ENCODE peak calls at places on chromosome 12, in five cellular contexts. One of them, this sample, is unnamed.

GRCh38 chr12:103169-103981 is 36.8 kb downstream of the IQSEC3 start:
- DNase-seq in endodermal cell: peak; percentile 92
- DNase-seq in GM23338: peak; percentile 90
- DNase-seq in H1: peak; percentile 61
- DNase-seq in PC-9: no peak
- DNase-seq in this sample: no peak

GRCh38 chr12:131564843-131565242 is 146.0 kb upstream of the SFSWAP start:
- DNase-seq in endodermal cell: no peak
- DNase-seq in GM23338: no peak
- DNase-seq in H1: no peak
- DNase-seq in PC-9: no peak
- DNase-seq in this sample: no peak

GRCh38 chr12:581746-582145 is 81.5 kb downstream of the NINJ2 start:
- DNase-seq in endodermal cell: no peak
- DNase-seq in GM23338: no peak
- DNase-seq in H1: no peak
- DNase-seq in PC-9: no peak
- DNase-seq in this sample: no peak

GRCh38 chr12:130714091-130714590 is 2.0 kb downstream of the RIMBP2 start:
- DNase-seq in endodermal cell: peak; percentile 71
- DNase-seq in GM23338: peak; percentile 22
- DNase-seq in H1: no peak
- DNase-seq in PC-9: no peak
- DNase-seq in this sample: no peak

GRCh38 chr12:389138-390096 is at the start of gene KDM5A:
- DNase-seq in endodermal cell: peak; percentile 99
- DNase-seq in GM23338: peak; percentile 97
- DNase-seq in H1: peak; percentile 29
- DNase-seq in PC-9: peak; percentile 91
- DNase-seq in this sample: peak; percentile 80

GRCh38 chr12:2640709-2641108 is 154.1 kb upstream of the FKBP4 start:
- DNase-seq in endodermal cell: peak; percentile 84
- DNase-seq in GM23338: no peak
- DNase-seq in H1: no peak
- DNase-seq in PC-9: no peak
- DNase-seq in this sample: peak; percentile 75

GRCh38 chr12:30885321-30885720 is 41.2 kb upstream of the TSPAN11 start:
- DNase-seq in endodermal cell: no peak
- DNase-seq in GM23338: no peak
- DNase-seq in H1: no peak
- DNase-seq in PC-9: no peak
- DNase-seq in this sample: no peak

GRCh38 chr12:48671231-48671856 is 10.7 kb downstream of the KANSL2 start:
- DNase-seq in endodermal cell: no peak
- DNase-seq in GM23338: no peak
- DNase-seq in H1: no peak
- DNase-seq in PC-9: no peak
- DNase-seq in this sample: peak; percentile 94

GRCh38 chr12:121238604-121239334 is 28.8 kb downstream of the P2RX4 start:
- DNase-seq in endodermal cell: peak; percentile 79
- DNase-seq in GM23338: peak; percentile 45
- DNase-seq in H1: no peak
- DNase-seq in PC-9: no peak
- DNase-seq in this sample: no peak

GRCh38 chr12:21223930-21224329 is 92.9 kb downstream of the SLCO1B1 start:
- DNase-seq in endodermal cell: no peak
- DNase-seq in GM23338: no peak
- DNase-seq in H1: no peak
- DNase-seq in PC-9: no peak
- DNase-seq in this sample: no peak

GRCh38 chr12:42382013-42382696 is 56.2 kb downstream of the PPHLN1 start:
- DNase-seq in endodermal cell: no peak
- DNase-seq in GM23338: peak; percentile 44
- DNase-seq in H1: no peak
- DNase-seq in PC-9: no peak
- DNase-seq in this sample: no peak

GRCh38 chr12:49260165-49260564 is 4.7 kb upstream of the TUBA1C start:
- DNase-seq in endodermal cell: no peak
- DNase-seq in GM23338: no peak
- DNase-seq in H1: no peak
- DNase-seq in PC-9: no peak
- DNase-seq in this sample: no peak

GRCh38 chr12:108635201-108635996 is 1.7 kb upstream of the SELPLG start:
- DNase-seq in endodermal cell: peak; percentile 75
- DNase-seq in GM23338: no peak
- DNase-seq in H1: no peak
- DNase-seq in PC-9: no peak
- DNase-seq in this sample: no peak
- H3K27ac ChIP-seq in endodermal cell: peak overlapping the region; percentile 4
- H3K27ac ChIP-seq in GM23338: peak overlapping the region; percentile 55
- H3K27ac ChIP-seq in H1: peak overlapping the region; percentile 44
- H3K27ac ChIP-seq in PC-9: no peak overlapping the region
- H3K27ac ChIP-seq in this sample: no peak overlapping the region

GRCh38 chr12:108040968-108041367 is 88.1 kb upstream of the WSCD2 start:
- DNase-seq in endodermal cell: no peak
- DNase-seq in GM23338: no peak
- DNase-seq in H1: no peak
- DNase-seq in PC-9: no peak
- DNase-seq in this sample: no peak
- H3K27ac ChIP-seq in endodermal cell: no peak overlapping the region
- H3K27ac ChIP-seq in GM23338: no peak overlapping the region
- H3K27ac ChIP-seq in H1: no peak overlapping the region
- H3K27ac ChIP-seq in PC-9: no peak overlapping the region
- H3K27ac ChIP-seq in this sample: no peak overlapping the region

DNA sequence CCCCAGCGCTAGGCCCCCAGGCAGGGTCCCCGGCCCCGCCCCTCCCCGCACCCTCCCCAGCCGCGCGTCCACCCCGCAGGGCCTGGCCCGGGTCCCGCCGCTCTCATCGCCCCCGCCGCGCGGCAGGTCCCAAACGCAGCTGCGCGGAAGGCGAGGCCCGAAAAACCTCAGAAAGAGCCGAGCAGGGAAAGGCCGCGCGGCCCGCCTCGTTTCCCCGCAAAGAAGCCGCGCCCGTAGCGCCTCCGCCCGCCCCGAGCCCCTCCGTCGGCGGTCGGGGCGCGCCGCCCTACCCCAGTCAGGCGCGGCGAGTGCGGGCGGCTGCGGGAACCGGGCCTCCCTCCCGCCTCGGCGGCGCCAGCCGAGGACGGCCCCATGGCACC is 321 bp downstream of the POLE start:
- DNase-seq in endodermal cell: no peak
- DNase-seq in GM23338: peak; percentile 48
- DNase-seq in H1: no peak
- DNase-seq in PC-9: no peak
- DNase-seq in this sample: no peak
- H3K27ac ChIP-seq in endodermal cell: peak overlapping the region; percentile 68
- H3K27ac ChIP-seq in GM23338: no peak overlapping the region
- H3K27ac ChIP-seq in H1: peak overlapping the region; percentile 89
- H3K27ac ChIP-seq in PC-9: no peak overlapping the region
- H3K27ac ChIP-seq in this sample: no peak overlapping the region

DNA sequence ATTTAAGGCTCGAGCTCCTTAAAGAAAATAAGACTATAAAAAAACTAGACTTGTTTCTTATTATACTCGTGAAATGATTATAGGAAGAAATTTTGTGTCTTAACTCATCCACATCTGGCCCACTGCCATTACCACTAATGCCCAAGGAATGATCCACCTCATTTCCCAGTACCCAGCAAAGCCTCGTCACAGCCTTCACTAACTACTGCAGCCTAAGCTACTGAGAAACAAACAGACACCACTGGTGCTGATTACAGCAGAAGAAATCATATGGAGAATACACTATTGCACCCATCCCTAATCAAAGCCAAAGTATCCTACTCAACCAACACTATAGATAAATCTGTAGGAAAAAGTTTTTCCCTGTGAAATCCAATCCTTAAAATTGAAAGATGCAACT is 205.3 kb upstream of the NAV3 start:
- DNase-seq in endodermal cell: no peak
- DNase-seq in GM23338: no peak
- DNase-seq in H1: no peak
- DNase-seq in PC-9: peak; percentile 6
- DNase-seq in this sample: peak; percentile 36
- H3K27ac ChIP-seq in endodermal cell: no peak overlapping the region
- H3K27ac ChIP-seq in GM23338: no peak overlapping the region
- H3K27ac ChIP-seq in H1: no peak overlapping the region
- H3K27ac ChIP-seq in PC-9: no peak overlapping the region
- H3K27ac ChIP-seq in this sample: no peak overlapping the region

GRCh38 chr12:124743479-124744272 is 120.0 kb downstream of the SCARB1 start:
- DNase-seq in endodermal cell: no peak
- DNase-seq in GM23338: no peak
- DNase-seq in H1: no peak
- DNase-seq in PC-9: no peak
- DNase-seq in this sample: no peak
- H3K27ac ChIP-seq in endodermal cell: no peak overlapping the region
- H3K27ac ChIP-seq in GM23338: no peak overlapping the region
- H3K27ac ChIP-seq in H1: no peak overlapping the region
- H3K27ac ChIP-seq in PC-9: no peak overlapping the region
- H3K27ac ChIP-seq in this sample: no peak overlapping the region

GRCh38 chr12:123070267-123071081 is 80.4 kb downstream of the PITPNM2 start:
- DNase-seq in endodermal cell: no peak
- DNase-seq in GM23338: no peak
- DNase-seq in H1: no peak
- DNase-seq in PC-9: peak; percentile 83
- DNase-seq in this sample: no peak
- H3K27ac ChIP-seq in endodermal cell: no peak overlapping the region
- H3K27ac ChIP-seq in GM23338: no peak overlapping the region
- H3K27ac ChIP-seq in H1: no peak overlapping the region
- H3K27ac ChIP-seq in PC-9: peak overlapping the region; percentile 20
- H3K27ac ChIP-seq in this sample: no peak overlapping the region